ENCODE peak calls at places on chromosomes 13 and 19, in five cellular contexts. F is NCI-H2081, D is gastrocnemius medialis, Z is HuH-7.5, J is fibroblast of gingiva. C is an unnamed sample.

GRCh38 chr19:55315956-55316525 is 9.1 kb downstream of the TMEM150B start:
- DNase-seq in F (no peak), D (no peak), Z (no peak), J (no peak), C (no peak)

GRCh38 chr13:113746671-113747070 is 12.4 kb upstream of the TMEM255B start:
- DNase-seq in F (no peak), D (no peak), Z (no peak), J (no peak), C (no peak)

GRCh38 chr13:111281751-111282311 is 38.6 kb upstream of the TEX29 start:
- DNase-seq in F (peak; percentile 62), D (no peak), Z (no peak), J (peak; percentile 41), C (no peak)

GRCh38 chr13:75635621-75636338 is at the start of gene LMO7:
- DNase-seq in F (no peak), D (no peak), Z (peak; percentile 42), J (peak; percentile 62), C (no peak)

GRCh38 chr19:38851622-38852230 is 1.9 kb upstream of the HNRNPL start:
- DNase-seq in F (peak; percentile 86), D (peak; percentile 93), Z (peak; percentile 86), J (peak; percentile 92), C (peak; percentile 41)

GRCh38 chr13:90984737-90985136 is 362.8 kb upstream of the MIR17HG start:
- DNase-seq in F (no peak), D (no peak), Z (no peak), J (no peak), C (no peak)

GRCh38 chr13:114027046-114027760 is 53.3 kb upstream of the C13orf46 start:
- DNase-seq in F (no peak), D (no peak), Z (no peak), J (peak; percentile 71), C (no peak)

GRCh38 chr19:15812059-15812722 is 3.3 kb downstream of the OR10H1 start:
- DNase-seq in F (no peak), D (no peak), Z (no peak), J (no peak), C (no peak)

GRCh38 chr13:28161370-28161769 is 23.0 kb downstream of the PAN3 start:
- DNase-seq in F (no peak), D (no peak), Z (no peak), J (no peak), C (no peak)

GRCh38 chr13:97285221-97285955 is 63.3 kb downstream of the MBNL2 start:
- DNase-seq in F (no peak), D (no peak), Z (no peak), J (no peak), C (no peak)

GRCh38 chr19:6521718-6522646 is 8.8 kb upstream of the TNFSF9 start:
- DNase-seq in F (no peak), D (no peak), Z (no peak), J (no peak), C (no peak)

GRCh38 chr13:31898383-31899071 is 133.0 kb upstream of the FRY start:
- DNase-seq in F (no peak), D (no peak), Z (no peak), J (no peak), C (no peak)

GRCh38 chr19:5143471-5144411 is 174.8 kb downstream of the KDM4B start:
- DNase-seq in F (no peak), D (peak; percentile 9), Z (no peak), J (no peak), C (no peak)

GRCh38 chr19:6528544-6529121 is 2.2 kb upstream of the TNFSF9 start:
- DNase-seq in F (no peak), D (peak; percentile 52), Z (no peak), J (no peak), C (no peak)

GRCh38 chr19:33306853-33307792 is 4.8 kb upstream of the CEBPA start:
- DNase-seq in F (no peak), D (peak; percentile 79), Z (no peak), J (no peak), C (no peak)

GRCh38 chr13:108551674-108552073 is 77.7 kb upstream of the MYO16 start:
- DNase-seq in F (no peak), D (no peak), Z (no peak), J (no peak), C (no peak)

GRCh38 chr19:49441210-49441959 is at the start of gene SLC17A7:
- DNase-seq in F (no peak), D (peak; percentile 72), Z (no peak), J (no peak), C (no peak)

GRCh38 chr19:1383014-1383310 is 745 bp upstream of the NDUFS7 start:
- DNase-seq in F (no peak), D (no peak), Z (no peak), J (no peak), C (no peak)

GRCh38 chr13:30565658-30566057 is 52.1 kb upstream of the USPL1 start:
- DNase-seq in F (no peak), D (no peak), Z (no peak), J (no peak), C (no peak)

GRCh38 chr19:46952874-46953273 is 66.8 kb upstream of the NPAS1 start:
- DNase-seq in F (no peak), D (no peak), Z (no peak), J (no peak), C (no peak)

GRCh38 chr13:71867101-71867814 is at the start of gene DACH1:
- DNase-seq in F (no peak), D (no peak), Z (peak; percentile 79), J (peak; percentile 35), C (no peak)

GRCh38 chr19:33266971-33267484 is 35.3 kb downstream of the CEBPA start:
- DNase-seq in F (no peak), D (no peak), Z (no peak), J (no peak), C (no peak)

GRCh38 chr13:71863249-71863648 is 3.8 kb downstream of the DACH1 start:
- DNase-seq in F (no peak), D (no peak), Z (no peak), J (no peak), C (no peak)

GRCh38 chr19:47564081-47564480 is 8.9 kb downstream of the ZNF541 start:
- DNase-seq in F (no peak), D (no peak), Z (peak; percentile 45), J (no peak), C (no peak)

GRCh38 chr13:33184131-33184485 is 101.4 kb downstream of the STARD13 start:
- DNase-seq in F (no peak), D (no peak), Z (no peak), J (no peak), C (no peak)

GRCh38 chr19:44278181-44278690 is 18.6 kb downstream of the ZNF233 start:
- DNase-seq in F (no peak), D (no peak), Z (no peak), J (peak; percentile 20), C (no peak)

GRCh38 chr13:108297114-108297513 is 27.6 kb downstream of the TNFSF13B start:
- DNase-seq in F (no peak), D (no peak), Z (no peak), J (no peak), C (no peak)

GRCh38 chr19:6041991-6042421 is 64.1 kb upstream of the RANBP3 start:
- DNase-seq in F (no peak), D (no peak), Z (no peak), J (no peak), C (no peak)

GRCh38 chr19:6671960-6672359 is 2.0 kb upstream of the TNFSF14 start:
- DNase-seq in F (no peak), D (no peak), Z (no peak), J (no peak), C (no peak)

GRCh38 chr13:43797154-43797553 is 10.4 kb upstream of the ENOX1 start:
- DNase-seq in F (no peak), D (no peak), Z (no peak), J (no peak), C (no peak)

GRCh38 chr13:33207616-33207964 is 78.0 kb downstream of the STARD13 start:
- DNase-seq in F (no peak), D (no peak), Z (no peak), J (peak; percentile 97), C (no peak)

GRCh38 chr19:11924886-11925583 is at the start of gene ZNF700:
- DNase-seq in F (peak; percentile 94), D (peak; percentile 92), Z (peak; percentile 89), J (peak; percentile 86), C (peak; percentile 47)

GRCh38 chr13:44801990-44802389 is 187.3 kb downstream of the NUFIP1 start:
- DNase-seq in F (no peak), D (no peak), Z (no peak), J (peak; percentile 75), C (no peak)